ENCODE peak calls at places on chromosome 18, in five cellular contexts. One of them, this sample, is unnamed.

GRCh38 chr18:50623694-50624352 is 63.9 kb downstream of the MAPK4 start:
- DNase-seq in heart right ventricle: no peak
- DNase-seq in AG10803: no peak
- DNase-seq in transverse colon: no peak
- DNase-seq in A549: no peak
- DNase-seq in this sample: no peak

GRCh38 chr18:66795011-66795410 is 191.1 kb upstream of the CDH19 start:
- DNase-seq in transverse colon: no peak
- DNase-seq in heart right ventricle: no peak
- DNase-seq in AG10803: no peak
- DNase-seq in A549: no peak
- DNase-seq in this sample: peak; percentile 1

GRCh38 chr18:49041677-49042570 is 91.2 kb upstream of the SMAD7 start:
- DNase-seq in AG10803: peak; percentile 62
- DNase-seq in heart right ventricle: peak; percentile 66
- DNase-seq in transverse colon: peak; percentile 67
- DNase-seq in A549: peak; percentile 43
- DNase-seq in this sample: peak; percentile 58

GRCh38 chr18:1665064-1665463 is 760.4 kb downstream of the ADCYAP1 start:
- DNase-seq in AG10803: no peak
- DNase-seq in transverse colon: no peak
- DNase-seq in heart right ventricle: no peak
- DNase-seq in A549: no peak
- DNase-seq in this sample: no peak

GRCh38 chr18:61609131-61609530 is 275.9 kb downstream of the CDH20 start:
- DNase-seq in AG10803: peak; percentile 75
- DNase-seq in heart right ventricle: no peak
- DNase-seq in transverse colon: no peak
- DNase-seq in A549: no peak
- DNase-seq in this sample: no peak

GRCh38 chr18:48562075-48562474 is 23.2 kb downstream of the CTIF start:
- DNase-seq in heart right ventricle: no peak
- DNase-seq in transverse colon: no peak
- DNase-seq in A549: no peak
- DNase-seq in AG10803: no peak
- DNase-seq in this sample: no peak

GRCh38 chr18:27164905-27165304 is 20.2 kb downstream of the CHST9 start:
- DNase-seq in heart right ventricle: no peak
- DNase-seq in transverse colon: no peak
- DNase-seq in A549: no peak
- DNase-seq in AG10803: no peak
- DNase-seq in this sample: no peak

GRCh38 chr18:78638889-78639596 is 340.6 kb upstream of the SALL3 start:
- DNase-seq in heart right ventricle: no peak
- DNase-seq in A549: no peak
- DNase-seq in AG10803: no peak
- DNase-seq in transverse colon: no peak
- DNase-seq in this sample: no peak

GRCh38 chr18:51021226-51021965 is 8.6 kb upstream of the SMAD4 start:
- DNase-seq in heart right ventricle: no peak
- DNase-seq in AG10803: no peak
- DNase-seq in transverse colon: no peak
- DNase-seq in A549: no peak
- DNase-seq in this sample: no peak

GRCh38 chr18:78637442-78638402 is 341.9 kb upstream of the SALL3 start:
- DNase-seq in AG10803: no peak
- DNase-seq in transverse colon: no peak
- DNase-seq in A549: no peak
- DNase-seq in heart right ventricle: no peak
- DNase-seq in this sample: no peak

GRCh38 chr18:67199993-67200617 is 316.4 kb downstream of the DSEL start:
- DNase-seq in A549: peak; percentile 48
- DNase-seq in transverse colon: no peak
- DNase-seq in heart right ventricle: no peak
- DNase-seq in AG10803: peak; percentile 61
- DNase-seq in this sample: peak; percentile 73

GRCh38 chr18:11857177-11857887 is 6.1 kb downstream of the CHMP1B start:
- DNase-seq in A549: peak; percentile 99
- DNase-seq in heart right ventricle: peak; percentile 51
- DNase-seq in transverse colon: peak; percentile 83
- DNase-seq in AG10803: peak; percentile 89
- DNase-seq in this sample: peak; percentile 100

GRCh38 chr18:25019946-25020345 is 332.0 kb downstream of the ZNF521 start:
- DNase-seq in transverse colon: no peak
- DNase-seq in AG10803: no peak
- DNase-seq in heart right ventricle: no peak
- DNase-seq in A549: no peak
- DNase-seq in this sample: no peak

GRCh38 chr18:37452697-37453385 is 112.8 kb downstream of the CELF4 start:
- DNase-seq in A549: no peak
- DNase-seq in AG10803: peak; percentile 49
- DNase-seq in heart right ventricle: no peak
- DNase-seq in transverse colon: no peak
- DNase-seq in this sample: no peak

GRCh38 chr18:24016643-24017042 is 2.1 kb downstream of the TTC39C start:
- DNase-seq in AG10803: no peak
- DNase-seq in heart right ventricle: no peak
- DNase-seq in transverse colon: no peak
- DNase-seq in A549: peak; percentile 41
- DNase-seq in this sample: peak; percentile 4
- H3K4me3 ChIP-seq in AG10803: peak overlapping the region; percentile 81
- H3K4me3 ChIP-seq in heart right ventricle: no peak overlapping the region
- H3K4me3 ChIP-seq in transverse colon: no peak overlapping the region
- H3K4me3 ChIP-seq in A549: no peak overlapping the region
- H3K4me3 ChIP-seq in this sample: no peak overlapping the region

DNA sequence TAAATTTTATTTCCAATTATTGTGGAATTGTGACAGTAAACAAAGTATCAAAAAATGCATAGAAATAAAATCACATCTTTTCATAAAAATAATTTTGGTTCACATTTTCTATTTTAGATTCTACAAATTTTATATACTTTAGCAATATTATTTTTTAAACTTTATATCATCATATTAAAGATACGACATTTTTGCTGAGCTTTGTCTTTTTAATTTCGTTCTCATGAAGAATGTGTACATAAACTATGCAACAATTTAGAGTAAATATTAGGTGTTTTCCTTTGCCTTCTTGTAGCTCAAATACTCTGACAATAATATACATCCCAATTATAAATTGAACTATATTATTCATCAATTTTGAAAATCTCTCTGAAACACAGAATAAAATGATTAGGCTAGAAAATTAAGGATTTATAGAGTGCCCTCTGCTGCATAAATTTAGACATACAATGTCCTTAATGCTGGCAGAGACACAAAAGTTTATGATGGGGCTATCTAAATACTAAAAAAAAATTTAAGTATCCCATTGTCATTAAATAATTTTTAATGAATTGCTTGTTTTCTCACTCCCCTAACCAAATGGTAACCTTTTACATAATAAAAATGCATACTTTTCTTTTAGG is 45.7 kb downstream of the CCDC102B start:
- DNase-seq in A549: no peak
- DNase-seq in heart right ventricle: no peak
- DNase-seq in AG10803: no peak
- DNase-seq in transverse colon: no peak
- DNase-seq in this sample: peak; percentile 6
- TF ChIP-seq CTCF in A549: no peak
- TF ChIP-seq CTCF in heart right ventricle: no peak
- TF ChIP-seq CTCF in AG10803: peak; percentile 35
- TF ChIP-seq CTCF in transverse colon: no peak
- TF ChIP-seq CTCF in this sample: peak; percentile 22

DNA sequence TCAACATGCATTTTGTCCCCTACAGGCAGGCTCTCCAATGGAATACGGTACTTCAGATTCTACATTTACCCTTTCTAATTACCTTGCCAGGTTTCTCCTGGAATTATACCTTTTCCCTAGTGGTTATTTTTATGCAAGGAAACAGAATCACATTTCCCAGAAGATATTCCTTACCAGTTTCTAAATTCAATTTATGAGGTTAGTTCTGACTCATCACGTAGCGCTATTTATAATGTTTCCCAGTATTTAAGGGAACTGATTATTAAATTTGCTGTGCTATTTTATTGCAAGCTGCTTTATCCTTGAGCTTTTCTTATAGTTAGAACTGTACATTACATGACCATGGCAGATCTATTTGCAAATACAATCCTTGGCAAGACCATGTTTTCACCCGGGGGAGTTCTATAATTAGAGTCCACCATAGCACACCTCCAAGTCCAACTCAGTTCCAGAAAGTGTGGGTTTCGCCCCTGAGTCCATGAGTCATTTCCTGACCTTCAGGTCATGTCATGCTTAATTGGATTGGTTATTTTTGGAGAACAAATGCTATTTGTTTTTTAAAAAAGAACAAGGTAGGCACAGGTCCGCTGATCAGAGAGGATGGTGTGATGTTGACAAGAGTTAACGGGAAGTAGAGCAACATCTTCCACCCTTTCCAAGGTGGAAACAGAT is 126.6 kb downstream of the ZNF532 start:
- DNase-seq in AG10803: no peak
- DNase-seq in heart right ventricle: no peak
- DNase-seq in A549: no peak
- DNase-seq in transverse colon: no peak
- DNase-seq in this sample: peak; percentile 43
- H3K4me3 ChIP-seq in AG10803: no peak overlapping the region
- H3K4me3 ChIP-seq in heart right ventricle: no peak overlapping the region
- H3K4me3 ChIP-seq in A549: no peak overlapping the region
- H3K4me3 ChIP-seq in transverse colon: no peak overlapping the region
- H3K4me3 ChIP-seq in this sample: no peak overlapping the region

DNA sequence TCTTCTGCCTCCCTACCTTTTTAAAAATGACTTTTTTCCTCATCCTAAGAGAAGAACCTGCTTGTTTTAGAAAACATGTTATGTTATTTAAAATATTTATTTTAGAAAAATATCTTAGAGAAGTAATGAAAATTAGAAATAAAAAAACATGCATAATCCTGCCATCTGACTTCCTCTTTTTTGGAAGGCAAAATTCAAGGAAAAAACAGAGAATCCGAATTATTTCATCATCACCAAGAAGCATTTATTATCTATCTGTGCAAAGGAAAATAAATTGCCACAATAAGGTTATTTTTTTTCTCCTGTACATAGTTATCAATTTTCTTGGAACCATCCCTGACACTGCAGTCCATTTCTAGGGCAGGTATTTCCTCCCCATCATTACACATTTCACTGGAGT is 14.4 kb downstream of the SLC39A6 start:
- DNase-seq in A549: no peak
- DNase-seq in heart right ventricle: no peak
- DNase-seq in AG10803: no peak
- DNase-seq in transverse colon: no peak
- DNase-seq in this sample: no peak
- TF ChIP-seq CTCF in A549: no peak
- TF ChIP-seq CTCF in heart right ventricle: no peak
- TF ChIP-seq CTCF in AG10803: no peak
- TF ChIP-seq CTCF in transverse colon: no peak
- TF ChIP-seq CTCF in this sample: no peak

DNA sequence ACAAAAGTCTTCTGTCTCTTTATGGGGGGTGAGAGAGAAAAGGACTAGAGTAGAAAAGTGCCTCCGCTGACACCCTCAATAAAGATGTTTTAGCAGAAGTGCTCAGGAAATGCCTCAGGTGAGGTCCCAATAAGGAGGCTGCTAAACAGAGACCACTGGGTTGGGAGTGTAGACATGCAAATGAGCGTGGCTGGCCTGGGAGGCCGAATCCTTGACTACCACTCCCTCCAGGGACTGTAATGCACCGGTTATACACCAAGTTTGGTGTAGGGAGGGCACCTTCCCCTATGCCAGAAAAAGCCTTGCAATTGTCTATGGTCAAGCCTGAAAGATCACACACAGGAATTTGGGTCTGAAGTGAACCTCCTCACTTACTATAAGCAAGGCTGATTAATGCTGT is 1.8 kb downstream of the TMX3 start:
- DNase-seq in A549: no peak
- DNase-seq in AG10803: no peak
- DNase-seq in heart right ventricle: no peak
- DNase-seq in transverse colon: no peak
- DNase-seq in this sample: no peak
- H3K4me3 ChIP-seq in A549: no peak overlapping the region
- H3K4me3 ChIP-seq in AG10803: no peak overlapping the region
- H3K4me3 ChIP-seq in heart right ventricle: no peak overlapping the region
- H3K4me3 ChIP-seq in transverse colon: no peak overlapping the region
- H3K4me3 ChIP-seq in this sample: no peak overlapping the region

DNA sequence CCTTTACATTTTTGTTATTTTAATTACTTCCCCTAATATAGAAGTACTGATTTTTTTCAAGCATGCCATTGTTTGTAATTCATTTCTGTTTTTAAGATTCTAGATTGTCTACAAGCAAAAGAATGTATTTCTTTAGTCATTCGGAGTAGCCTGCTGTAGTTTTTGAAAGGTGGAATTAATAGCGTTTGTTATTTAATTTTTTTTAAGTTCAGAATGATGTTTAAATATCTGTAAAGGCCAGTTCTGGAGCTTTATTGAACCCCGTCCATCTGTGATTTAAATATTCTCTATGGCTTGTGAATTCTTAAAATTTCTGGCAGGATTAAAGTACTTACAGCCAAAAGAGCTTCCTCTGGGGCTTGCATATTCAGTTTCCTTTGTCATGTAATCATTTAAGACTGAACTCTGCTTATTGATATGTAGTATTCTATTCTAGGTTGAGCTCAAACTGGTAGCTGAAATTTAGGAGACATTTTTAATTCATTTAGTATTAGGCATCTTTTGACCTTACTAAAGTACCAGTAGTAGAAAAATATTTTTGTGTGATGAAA is 5.2 kb downstream of the TGIF1 start:
- DNase-seq in transverse colon: no peak
- DNase-seq in heart right ventricle: no peak
- DNase-seq in AG10803: no peak
- DNase-seq in A549: no peak
- DNase-seq in this sample: peak; percentile 26
- TF ChIP-seq CTCF in transverse colon: no peak
- TF ChIP-seq CTCF in heart right ventricle: no peak
- TF ChIP-seq CTCF in AG10803: no peak
- TF ChIP-seq CTCF in A549: no peak
- TF ChIP-seq CTCF in this sample: no peak